ENCODE peak calls at places on chromosomes 11 and 22, in four cellular contexts. One of them, this sample, is unnamed.

GRCh38 chr11:127859941-127860354 is 727.4 kb downstream of the ETS1 start:
- DNase-seq in cardiac fibroblast: peak
- DNase-seq in GM03348: peak
- DNase-seq in CD8-positive, alpha-beta T cell: no peak
- DNase-seq in this sample: no peak

GRCh38 chr22:19179472-19180048 is 1.0 kb upstream of the SLC25A1 start:
- DNase-seq in cardiac fibroblast: peak
- DNase-seq in CD8-positive, alpha-beta T cell: no peak
- DNase-seq in GM03348: peak
- DNase-seq in this sample: peak

GRCh38 chr11:78802058-78802633 is 227.5 kb upstream of the NARS2 start:
- DNase-seq in CD8-positive, alpha-beta T cell: no peak
- DNase-seq in cardiac fibroblast: peak
- DNase-seq in GM03348: peak
- DNase-seq in this sample: peak

GRCh38 chr11:124474079-124474478 is 28.6 kb upstream of the OR8B8 start:
- DNase-seq in cardiac fibroblast: no peak
- DNase-seq in CD8-positive, alpha-beta T cell: no peak
- DNase-seq in GM03348: no peak
- DNase-seq in this sample: no peak

GRCh38 chr11:73158356-73159051 is 16.4 kb upstream of the FCHSD2 start:
- DNase-seq in CD8-positive, alpha-beta T cell: no peak
- DNase-seq in cardiac fibroblast: peak
- DNase-seq in GM03348: no peak
- DNase-seq in this sample: no peak

GRCh38 chr11:34519595-34520235 is 6.1 kb upstream of the ELF5 start:
- DNase-seq in CD8-positive, alpha-beta T cell: no peak
- DNase-seq in cardiac fibroblast: no peak
- DNase-seq in GM03348: no peak
- DNase-seq in this sample: no peak

GRCh38 chr11:61146413-61146812 is 14.8 kb downstream of the VPS37C start:
- DNase-seq in cardiac fibroblast: no peak
- DNase-seq in CD8-positive, alpha-beta T cell: no peak
- DNase-seq in GM03348: no peak
- DNase-seq in this sample: no peak

GRCh38 chr22:18001040-18001893 is 23.1 kb downstream of the MICAL3 start:
- DNase-seq in GM03348: peak
- DNase-seq in CD8-positive, alpha-beta T cell: peak
- DNase-seq in cardiac fibroblast: peak
- DNase-seq in this sample: peak

GRCh38 chr22:50009251-50009650 is 3.3 kb downstream of the IL17REL start:
- DNase-seq in cardiac fibroblast: no peak
- DNase-seq in GM03348: no peak
- DNase-seq in CD8-positive, alpha-beta T cell: no peak
- DNase-seq in this sample: no peak

GRCh38 chr11:78798567-78799170 is 224.0 kb upstream of the NARS2 start:
- DNase-seq in GM03348: peak
- DNase-seq in cardiac fibroblast: peak
- DNase-seq in CD8-positive, alpha-beta T cell: no peak
- DNase-seq in this sample: no peak

GRCh38 chr11:112928136-112928535 is 33.1 kb upstream of the NCAM1 start:
- DNase-seq in GM03348: no peak
- DNase-seq in cardiac fibroblast: no peak
- DNase-seq in CD8-positive, alpha-beta T cell: no peak
- DNase-seq in this sample: no peak

GRCh38 chr22:35044607-35045390 is 21.2 kb upstream of the ISX start:
- DNase-seq in cardiac fibroblast: no peak
- DNase-seq in GM03348: no peak
- DNase-seq in CD8-positive, alpha-beta T cell: no peak
- DNase-seq in this sample: no peak

GRCh38 chr11:121863126-121863525 is 252.9 kb downstream of the BLID start:
- DNase-seq in GM03348: no peak
- DNase-seq in CD8-positive, alpha-beta T cell: no peak
- DNase-seq in cardiac fibroblast: no peak
- DNase-seq in this sample: no peak

GRCh38 chr11:70371241-70371640 is 27.1 kb upstream of the CTTN start:
- DNase-seq in cardiac fibroblast: no peak
- DNase-seq in GM03348: no peak
- DNase-seq in CD8-positive, alpha-beta T cell: no peak
- DNase-seq in this sample: no peak

This sample was measured in T47D.